ENCODE peak calls at places on chromosomes 5 and 9, in four cellular contexts. L is left ventricle myocardium inferior, O is cardiac muscle cell, G is gastrocnemius medialis. A is an unnamed sample. For H3K4me1, the result is how much of the 10 kb centered on the place peaks cover.

GRCh38 chr9:6479959-6480358 is 67.0 kb downstream of the UHRF2 start:
- DNase-seq in L (no peak), O (no peak), G (no peak), A (no peak)

GRCh38 chr5:53934126-53934856 is 373.9 kb downstream of the NDUFS4 start:
- DNase-seq in L (no peak), O (peak), G (no peak), A (no peak)

GRCh38 chr5:91229031-91229623 is 154.0 kb downstream of the ARRDC3 start:
- DNase-seq in L (no peak), O (no peak), G (no peak), A (no peak)

GRCh38 chr5:151085517-151086031 is 4.7 kb upstream of the TNIP1 start:
- DNase-seq in L (peak), O (peak), G (peak), A (no peak)

GRCh38 chr9:135476981-135477380 is 2.6 kb upstream of the PPP1R26 start:
- DNase-seq in L (no peak), O (peak), G (no peak), A (no peak)

GRCh38 chr5:132561601-132562000 is 4.8 kb downstream of the RAD50 start:
- DNase-seq in L (no peak), O (no peak), G (no peak), A (no peak)

GRCh38 chr5:42168091-42168670 is 243.1 kb downstream of the FBXO4 start:
- DNase-seq in L (no peak), O (no peak), G (no peak), A (no peak)

GRCh38 chr5:132775439-132776076 is 1.5 kb downstream of the SEPTIN8 start:
- DNase-seq in L (no peak), O (no peak), G (no peak), A (no peak)

GRCh38 chr9:93288891-93289883 is 105.2 kb downstream of the WNK2 start:
- DNase-seq in L (no peak), O (peak), G (no peak), A (no peak)

GRCh38 chr9:78167356-78167755 is 68.5 kb upstream of the CEP78 start:
- DNase-seq in L (no peak), O (no peak), G (no peak), A (no peak)

GRCh38 chr5:37248387-37248969 is 698 bp downstream of the CPLANE1 start:
- DNase-seq in L (no peak), O (peak), G (no peak), A (no peak)

GRCh38 chr5:151022511-151023018 is 2.2 kb downstream of the GPX3 start:
- DNase-seq in L (no peak), O (peak), G (peak), A (no peak)

GRCh38 chr5:1432296-1432695 is 12.9 kb downstream of the SLC6A3 start:
- DNase-seq in L (no peak), O (no peak), G (no peak), A (no peak)

GRCh38 chr9:15087031-15087417 is 176.8 kb upstream of the FREM1 start:
- DNase-seq in L (no peak), O (peak), G (no peak), A (no peak)

GRCh38 chr5:180486636-180487149 is 7.5 kb upstream of the CNOT6 start:
- DNase-seq in L (no peak), O (no peak), G (no peak), A (no peak)

GRCh38 chr5:145912019-145912418 is 24.4 kb upstream of the SH3RF2 start:
- DNase-seq in L (no peak), O (no peak), G (no peak), A (no peak)
- TF ChIP-seq CTCF in L (no peak), O (no peak), G (no peak), A (no peak)

DNA sequence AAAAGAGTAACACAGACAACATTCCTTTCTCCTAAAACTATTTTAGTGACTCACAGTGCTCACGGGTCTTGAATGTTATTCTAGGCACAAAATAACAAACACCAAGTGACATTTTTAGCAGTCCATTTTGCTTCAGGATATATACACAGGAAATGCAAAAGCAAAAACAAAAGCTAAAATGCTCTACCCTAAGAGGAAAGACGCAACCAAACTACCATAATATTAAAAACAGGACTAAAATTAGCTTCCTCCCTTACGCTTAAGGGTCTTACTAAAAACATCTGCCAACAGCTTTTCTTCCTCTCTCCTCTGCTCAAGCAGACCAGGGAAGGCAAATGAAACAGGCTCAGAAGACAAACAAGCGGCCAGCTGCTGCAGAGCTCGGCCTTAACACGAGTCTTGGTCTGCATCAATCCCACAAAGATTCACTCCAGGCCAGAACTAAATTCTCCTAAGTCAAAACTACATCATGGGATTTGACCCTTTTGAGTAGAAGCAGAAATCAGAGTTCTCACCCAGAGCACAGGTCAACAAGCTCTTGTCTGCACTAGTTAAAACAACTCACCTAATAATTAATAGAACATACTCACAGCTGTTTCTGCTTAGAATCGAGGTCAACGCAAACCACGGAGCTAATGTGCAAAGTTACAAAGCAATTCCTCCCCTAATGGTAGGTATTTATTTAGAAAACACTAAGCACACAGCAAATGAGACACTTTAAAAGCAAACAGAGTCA is 62.3 kb downstream of the RAPGEF1 start:
- DNase-seq in L (no peak), O (peak), G (no peak), A (no peak)
- H3K4me1 ChIP-seq in L (half or more), O (under half), G (half or more), A (under half)

DNA sequence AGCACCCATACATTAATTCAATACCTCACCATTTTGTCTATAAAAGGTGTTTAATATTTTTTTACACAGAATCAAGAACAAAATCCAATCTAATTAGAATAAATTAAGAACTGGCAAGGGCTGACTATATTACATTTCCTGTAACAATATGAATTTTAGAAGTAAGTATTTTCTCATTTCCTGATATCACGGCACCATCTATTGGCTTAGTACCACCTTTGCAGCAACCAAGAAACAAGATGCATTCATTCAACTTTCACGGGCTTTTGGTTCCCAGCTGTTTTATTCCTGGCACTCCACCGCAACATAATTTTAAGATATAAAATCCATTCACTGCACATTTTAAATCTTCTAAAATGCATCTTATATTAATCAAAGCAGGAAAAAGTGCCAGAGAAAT is 20.6 kb downstream of the PSMB7 start:
- DNase-seq in L (no peak), O (no peak), G (no peak), A (no peak)
- TF ChIP-seq CTCF in L (no peak), O (no peak), G (no peak), A (peak)

GRCh38 chr5:153508700-153509099 is 18.2 kb downstream of the GRIA1 start:
- DNase-seq in L (no peak), O (no peak), G (no peak), A (no peak)

DNA sequence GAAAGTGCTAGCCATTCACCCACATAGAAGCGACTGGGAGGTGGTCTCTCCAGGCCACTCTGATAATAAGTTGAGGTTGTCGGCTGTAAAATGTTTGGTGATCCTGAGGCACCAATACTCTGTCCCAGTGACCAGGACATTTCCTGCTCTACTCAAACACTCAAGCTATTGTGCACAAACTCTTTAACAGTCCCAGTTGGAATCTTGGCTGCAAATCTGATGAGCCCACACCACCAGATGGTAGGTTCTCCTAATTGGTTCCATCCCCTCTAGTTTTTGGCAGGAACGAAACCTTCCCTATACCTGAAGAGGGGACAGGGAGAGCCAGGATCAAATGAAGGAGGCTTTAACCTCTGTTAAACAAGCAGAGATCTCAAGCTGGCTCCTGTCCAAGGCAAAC is 14.3 kb downstream of the GRIA1 start:
- DNase-seq in L (no peak), O (no peak), G (no peak), A (no peak)
- H3K4me1 ChIP-seq in L (under half), O (under half), G (under half), A (under half)

GRCh38 chr9:88933607-88934379 is 57.5 kb upstream of the S1PR3 start:
- DNase-seq in L (no peak), O (no peak), G (no peak), A (no peak)
- TF ChIP-seq CTCF in L (no peak), O (no peak), G (no peak), A (no peak)

DNA sequence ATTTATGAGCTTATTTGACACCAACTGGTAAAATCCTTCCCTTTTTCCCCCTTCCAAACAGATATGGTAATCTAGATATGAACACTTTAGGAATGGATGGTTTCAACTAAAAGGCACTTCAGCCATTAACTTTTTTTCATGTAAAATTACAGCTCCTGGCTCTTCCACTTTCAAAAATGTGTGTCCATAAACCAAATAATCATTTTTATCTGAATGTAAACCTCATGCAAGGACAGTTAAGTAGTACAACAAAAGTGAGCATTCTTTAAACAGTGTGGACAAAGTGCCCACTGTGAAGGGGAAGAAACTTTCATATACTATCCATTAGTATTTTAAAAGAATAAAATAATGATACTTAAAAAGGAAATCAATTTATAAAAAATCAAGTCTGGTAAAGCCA is 17.2 kb downstream of the RAB14 start:
- DNase-seq in L (no peak), O (no peak), G (no peak), A (no peak)
- H3K4me1 ChIP-seq in L (half or more), O (under half), G (under half), A (under half)

DNA sequence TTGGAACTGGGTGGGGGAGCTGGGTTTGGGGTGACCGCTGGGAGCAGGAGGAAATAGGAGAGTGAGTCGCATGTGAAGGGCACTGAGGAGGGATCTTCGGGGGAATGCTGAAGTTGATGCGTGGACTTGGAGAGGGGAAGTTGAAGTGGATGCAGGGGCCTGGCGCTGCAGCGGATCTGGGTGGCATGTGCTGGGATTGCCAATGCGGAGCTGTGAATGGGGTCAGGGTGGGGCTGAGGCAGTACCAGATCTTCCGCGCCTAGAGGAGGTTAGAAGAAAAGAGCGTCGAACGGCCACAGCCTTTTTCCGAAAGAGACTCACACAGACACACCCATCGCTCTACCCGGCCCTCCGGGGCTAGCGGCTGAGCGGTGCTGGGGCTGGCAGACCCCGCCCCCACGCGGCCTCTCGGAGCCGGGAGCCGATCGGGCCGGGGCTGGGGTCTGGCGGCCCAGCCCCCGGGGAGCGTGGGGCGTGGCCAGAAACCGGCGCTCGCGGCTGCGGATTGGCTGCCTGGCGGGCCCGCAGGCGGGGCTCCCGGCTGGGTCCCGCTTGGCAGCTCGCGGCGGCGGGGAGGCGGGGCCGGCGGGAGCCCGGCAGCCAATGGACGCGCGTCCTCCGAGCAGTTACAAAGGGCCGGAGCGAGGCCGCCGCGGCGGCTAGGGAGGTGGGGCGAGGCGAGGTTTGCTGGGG is at the start of gene TGFBR1:
- DNase-seq in L (peak), O (peak), G (peak), A (peak)
- TF ChIP-seq CTCF in L (peak), O (no peak), G (no peak), A (no peak)

DNA sequence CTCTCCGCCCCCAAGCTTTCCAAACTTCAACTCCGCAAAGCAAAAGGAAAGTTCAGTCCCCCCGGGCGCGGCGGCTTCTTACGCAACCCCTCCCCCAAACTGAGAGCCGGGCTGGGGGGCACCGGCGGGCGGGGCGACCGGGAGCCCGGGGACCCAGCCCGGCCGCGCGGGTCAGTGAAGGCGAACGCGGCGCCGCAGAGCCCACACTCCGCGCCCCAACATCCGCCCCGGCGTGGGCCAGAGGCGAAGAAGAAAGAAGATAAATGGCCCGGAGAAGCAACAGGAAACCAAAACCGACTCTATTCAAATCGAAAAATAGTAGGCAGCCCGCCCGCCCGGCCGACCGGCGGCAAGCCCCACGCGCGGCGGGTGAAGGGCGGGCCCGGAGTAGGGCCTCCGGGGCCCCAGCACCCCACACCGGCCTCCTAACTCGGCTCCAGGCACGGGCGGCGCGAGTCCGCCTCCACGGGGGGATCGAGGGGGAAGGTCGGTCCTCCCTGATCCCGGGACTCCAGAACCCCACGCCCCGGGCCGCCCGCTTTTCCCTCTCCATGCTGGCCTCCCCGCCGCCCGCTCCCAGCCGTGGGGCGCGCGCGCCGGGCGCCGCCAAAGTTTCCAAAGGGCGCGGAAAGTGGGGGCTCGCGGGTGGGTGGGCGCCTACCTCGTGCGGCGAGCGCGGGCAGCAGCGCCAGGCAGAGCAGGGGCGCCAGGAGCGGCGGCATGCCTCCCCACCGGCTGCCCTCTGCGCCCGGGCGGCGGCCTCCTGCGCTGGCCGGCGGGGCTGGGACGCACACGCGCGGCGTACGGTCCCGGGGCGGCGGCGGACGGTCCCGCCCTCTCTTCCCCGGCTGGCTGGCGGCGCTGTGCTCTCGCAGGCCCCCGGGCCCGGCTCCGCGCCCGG is 533 bp downstream of the NOTCH1 start:
- DNase-seq in L (no peak), O (no peak), G (no peak), A (no peak)
- H3K4me1 ChIP-seq in L (half or more), O (under half), G (under half), A (under half)

GRCh38 chr5:6721442-6721841 is 8.2 kb downstream of the TENT4A start:
- DNase-seq in L (peak), O (no peak), G (no peak), A (peak)
- TF ChIP-seq CTCF in L (no peak), O (no peak), G (no peak), A (no peak)

A was measured in BE2C.